ENCODE peak calls at places on chromosomes 13 and 19, in ten cellular contexts. E, W, Y, B, H, M, V, K, J and Q are unnamed samples.

GRCh38 chr13:93425411-93425810 is 198.8 kb downstream of the GPC6 start:
- DNase-seq in E (no peak), M (no peak), K (no peak), J (no peak), W (no peak), B (no peak), H (no peak), Y (no peak), V (no peak), Q (no peak)

GRCh38 chr13:109348514-109349340 is 437.7 kb downstream of the IRS2 start:
- DNase-seq in B (peak), E (no peak), H (peak), V (no peak), W (no peak), M (no peak), Y (no peak), J (peak), K (no peak), Q (no peak)

GRCh38 chr19:29705706-29706105 is 9.4 kb downstream of the C19orf12 start:
- DNase-seq in K (no peak), H (no peak), J (no peak), W (no peak), E (no peak), Y (no peak), B (no peak), V (no peak), M (no peak), Q (no peak)

GRCh38 chr13:111282425-111282824 is 38.0 kb upstream of the TEX29 start:
- DNase-seq in H (no peak), J (peak), M (no peak), V (no peak), K (no peak), B (no peak), Y (no peak), W (no peak), E (no peak), Q (no peak)

GRCh38 chr19:13476071-13476470 is 30.2 kb downstream of the CACNA1A start:
- DNase-seq in W (no peak), V (no peak), K (no peak), Y (no peak), J (no peak), B (no peak), H (no peak), E (no peak), M (no peak), Q (no peak)

GRCh38 chr19:2618611-2619010 is 83.9 kb downstream of the GNG7 start:
- DNase-seq in M (no peak), W (no peak), B (no peak), V (peak), E (peak), J (peak), K (peak), H (no peak), Y (no peak), Q (peak)

GRCh38 chr19:33628921-33629825 is 7.4 kb downstream of the CHST8 start:
- DNase-seq in Y (no peak), K (no peak), J (no peak), E (no peak), M (no peak), H (no peak), B (no peak), V (no peak), W (no peak), Q (no peak)

GRCh38 chr13:51682691-51683090 is 98.4 kb downstream of the WDFY2 start:
- DNase-seq in J (no peak), E (no peak), V (no peak), W (no peak), Y (no peak), K (no peak), M (no peak), B (peak), H (no peak), Q (no peak)

GRCh38 chr13:110812111-110812868 is 98.8 kb downstream of the ING1 start:
- DNase-seq in M (no peak), E (no peak), V (no peak), K (no peak), H (no peak), J (peak), Y (no peak), B (peak), W (no peak), Q (no peak)

GRCh38 chr13:103799028-103799427 is 732.8 kb upstream of the SLC10A2 start:
- DNase-seq in M (no peak), K (no peak), B (no peak), Y (no peak), V (no peak), W (no peak), H (no peak), E (no peak), J (peak), Q (peak)

GRCh38 chr19:10848208-10848843 is at the start of gene C19orf38:
- DNase-seq in E (no peak), W (no peak), B (no peak), K (no peak), Y (no peak), H (no peak), V (no peak), M (no peak), J (no peak), Q (no peak)

GRCh38 chr19:16626796-16627193 is 1.2 kb downstream of the MED26 start:
- DNase-seq in W (no peak), B (no peak), V (no peak), Y (no peak), J (no peak), M (no peak), E (no peak), H (no peak), K (no peak), Q (no peak)

GRCh38 chr19:30637926-30638325 is 265.7 kb downstream of the ZNF536 start:
- DNase-seq in B (no peak), K (no peak), W (no peak), E (no peak), V (no peak), M (no peak), Y (no peak), J (no peak), H (no peak), Q (no peak)

GRCh38 chr19:46373573-46374359 is 26.9 kb downstream of the PPP5C start:
- DNase-seq in Y (no peak), H (no peak), B (peak), J (peak), M (no peak), W (peak), V (peak), E (no peak), K (peak), Q (no peak)

GRCh38 chr13:101267656-101268055 is 148.7 kb downstream of the NALCN start:
- DNase-seq in J (peak), B (peak), V (no peak), E (peak), H (no peak), W (no peak), M (no peak), K (no peak), Y (no peak), Q (no peak)

GRCh38 chr13:24995225-24995804 is 100.6 kb upstream of the PABPC3 start:
- DNase-seq in W (no peak), K (peak), V (peak), B (peak), J (peak), M (no peak), H (peak), E (no peak), Y (peak), Q (peak)

GRCh38 chr13:79626924-79627323 is 146.0 kb downstream of the NDFIP2 start:
- DNase-seq in E (no peak), J (peak), W (no peak), M (no peak), Y (no peak), H (no peak), B (no peak), V (no peak), K (no peak), Q (no peak)

GRCh38 chr13:26348966-26349365 is 95.0 kb downstream of the CDK8 start:
- DNase-seq in M (no peak), Y (no peak), H (no peak), J (no peak), E (no peak), W (no peak), K (no peak), B (no peak), V (no peak), Q (no peak)

GRCh38 chr19:10334340-10335148 is 1.2 kb upstream of the RAVER1 start:
- DNase-seq in J (peak), E (no peak), W (peak), B (peak), M (peak), Y (peak), H (peak), V (peak), K (peak), Q (peak)

GRCh38 chr13:85603735-85604134 is 195.5 kb downstream of the SLITRK6 start:
- DNase-seq in M (no peak), B (no peak), J (no peak), K (no peak), Y (no peak), H (no peak), W (no peak), E (no peak), V (no peak), Q (no peak)

GRCh38 chr13:106233336-106233735 is 302.1 kb downstream of the EFNB2 start:
- DNase-seq in K (no peak), J (no peak), M (no peak), E (no peak), B (no peak), Y (no peak), H (no peak), V (no peak), W (no peak), Q (no peak)

GRCh38 chr19:44975444-44975843 is 20.3 kb downstream of the CLPTM1 start:
- DNase-seq in V (no peak), H (no peak), Y (no peak), E (no peak), K (no peak), M (no peak), B (no peak), J (no peak), W (no peak), Q (no peak)

GRCh38 chr19:48900477-48901452 is 653 bp downstream of the NUCB1 start:
- DNase-seq in V (no peak), B (peak), W (no peak), J (peak), K (no peak), E (no peak), M (no peak), H (no peak), Y (no peak), Q (no peak)

GRCh38 chr13:41344358-41344757 is 33.3 kb downstream of the NAA16 start:
- DNase-seq in B (no peak), Y (no peak), W (no peak), M (no peak), J (no peak), V (no peak), H (no peak), K (no peak), E (no peak), Q (no peak)

GRCh38 chr19:1672038-1672768 is 19.8 kb upstream of the TCF3 start:
- DNase-seq in W (peak), K (no peak), V (peak), M (no peak), J (peak), E (no peak), H (no peak), Y (no peak), B (peak), Q (peak)

GRCh38 chr19:53365899-53366493 is 491 bp downstream of the ZNF525 start:
- DNase-seq in K (no peak), Y (no peak), M (no peak), H (no peak), E (peak), V (peak), W (peak), J (peak), B (no peak), Q (no peak)

GRCh38 chr13:105168295-105168694 is 1367.2 kb downstream of the EFNB2 start:
- DNase-seq in J (no peak), M (no peak), V (no peak), E (no peak), B (no peak), H (no peak), W (no peak), Y (no peak), K (no peak), Q (no peak)

GRCh38 chr19:45446295-45446694 is 21.5 kb upstream of the FOSB start:
- DNase-seq in E (no peak), B (peak), M (no peak), Y (no peak), J (peak), W (no peak), V (no peak), H (no peak), K (no peak), Q (peak)

GRCh38 chr13:22062478-22063205 is 391.8 kb downstream of the FGF9 start:
- DNase-seq in Y (no peak), H (no peak), E (peak), W (no peak), B (peak), K (no peak), M (no peak), V (no peak), J (peak), Q (no peak)

GRCh38 chr19:898663-899062 is 5.4 kb downstream of the RNU6-9 start:
- DNase-seq in M (no peak), H (no peak), E (no peak), B (no peak), J (no peak), V (no peak), K (no peak), Y (no peak), W (no peak), Q (peak)

GRCh38 chr13:21637296-21637695 is 33.3 kb upstream of the MICU2 start:
- DNase-seq in M (no peak), J (peak), B (peak), W (no peak), E (no peak), V (peak), Y (no peak), H (no peak), K (peak), Q (no peak)

GRCh38 chr19:48713041-48713863 is 6.3 kb downstream of the MAMSTR start:
- DNase-seq in V (no peak), B (no peak), M (no peak), E (no peak), W (peak), J (peak), K (no peak), H (no peak), Y (no peak), Q (peak)

GRCh38 chr13:109451726-109452125 is 334.7 kb downstream of the IRS2 start:
- DNase-seq in M (no peak), B (no peak), J (no peak), K (no peak), Y (no peak), V (no peak), W (no peak), E (no peak), H (no peak), Q (no peak)

GRCh38 chr19:10769533-10770491 is 51.9 kb downstream of the DNM2 start:
- DNase-seq in V (peak), J (peak), E (no peak), B (peak), K (no peak), Y (no peak), W (peak), M (peak), H (no peak), Q (no peak)

GRCh38 chr19:19677579-19677978 is 8.9 kb downstream of the ZNF101 start:
- DNase-seq in B (no peak), Y (no peak), J (no peak), H (no peak), M (no peak), W (no peak), V (no peak), K (no peak), E (no peak), Q (no peak)

DNA sequence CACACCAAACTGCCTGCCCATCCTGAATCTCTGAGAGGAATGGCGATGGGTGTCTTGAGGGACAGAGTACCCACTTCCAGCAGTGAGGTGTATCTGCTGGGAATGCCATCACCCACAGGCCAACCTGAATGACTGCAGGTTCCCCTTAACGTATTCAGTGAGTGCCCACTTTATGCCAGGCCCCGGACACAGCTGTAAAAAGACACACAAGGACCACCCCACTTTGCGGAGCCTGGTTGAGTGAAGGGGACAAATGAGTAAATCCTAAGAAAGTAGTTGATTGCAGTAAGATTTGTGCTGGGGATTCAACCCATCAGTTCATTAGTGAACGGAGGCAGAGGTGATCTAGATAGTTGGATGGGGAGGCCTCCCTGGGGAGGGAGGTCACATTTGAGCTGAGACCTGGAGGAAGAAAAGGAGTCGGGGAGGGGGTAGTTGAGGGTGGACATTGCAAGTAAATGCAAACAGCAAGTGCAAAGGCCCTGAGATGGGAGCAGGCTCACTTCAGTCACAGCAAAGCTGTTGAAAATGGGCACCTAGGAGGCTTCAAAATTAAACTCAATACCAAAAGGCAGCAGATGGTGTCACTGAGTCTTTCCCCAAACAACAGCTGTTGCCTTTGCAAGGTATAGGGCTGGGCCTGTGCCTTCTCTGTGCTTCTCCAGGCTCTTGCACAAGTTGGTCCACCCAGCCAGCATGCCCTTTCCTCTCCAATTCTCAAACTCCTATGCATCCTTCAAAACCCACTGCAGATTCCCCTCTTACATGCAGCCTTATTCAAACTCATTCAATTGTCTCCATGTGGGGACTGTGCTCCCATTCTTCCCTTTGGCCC is 4.3 kb downstream of the GDF15 start:
- DNase-seq in M (no peak), B (peak), K (no peak), Y (no peak), W (no peak), J (no peak), V (no peak), H (no peak), E (no peak), Q (no peak)
- H3K4me3 ChIP-seq in M (no peak), B (peak), K (no peak), Y (no peak), W (no peak), J (no peak), V (no peak), H (no peak), E (no peak), Q (no peak)

DNA sequence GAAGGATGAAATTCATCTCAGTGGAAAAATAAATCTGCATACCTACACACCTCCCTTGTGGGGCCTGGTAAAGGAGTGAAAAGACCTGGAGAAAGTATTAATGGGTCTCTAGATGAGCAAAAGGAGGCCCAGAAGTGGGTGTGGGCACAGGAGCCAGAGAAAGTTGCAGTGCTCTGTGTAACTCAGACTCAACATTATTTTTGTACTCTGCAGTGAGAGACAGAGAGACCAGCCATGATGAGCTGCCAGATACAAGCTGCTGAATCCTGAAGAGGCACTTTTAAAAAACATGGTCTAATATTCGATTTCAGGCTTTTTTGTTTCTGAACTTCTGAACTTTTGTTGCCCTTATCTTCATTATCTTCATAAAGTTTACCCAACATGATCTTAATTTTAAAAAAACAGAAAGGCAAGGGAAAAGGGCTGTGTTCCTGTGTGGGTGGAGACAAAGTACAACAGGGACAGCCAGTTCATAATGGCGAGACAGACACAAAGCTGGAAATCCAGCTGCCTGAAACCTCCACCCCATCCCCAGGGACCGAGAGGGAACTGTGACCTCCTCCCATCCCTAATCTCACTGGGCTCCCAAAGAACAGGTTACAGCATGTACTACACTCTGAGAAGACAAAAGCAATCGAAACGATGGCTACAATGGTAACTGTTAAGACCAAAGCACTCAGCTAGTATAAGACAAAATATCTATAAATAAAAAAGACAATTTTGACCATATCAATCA is 77.2 kb downstream of the KLF12 start:
- DNase-seq in H (no peak), K (no peak), W (no peak), J (peak), E (no peak), Y (no peak), V (no peak), M (peak), B (peak), Q (no peak)
- H3K4me3 ChIP-seq in H (no peak), K (no peak), W (no peak), J (no peak), E (no peak), Y (no peak), V (no peak), M (no peak), B (peak), Q (no peak)

DNA sequence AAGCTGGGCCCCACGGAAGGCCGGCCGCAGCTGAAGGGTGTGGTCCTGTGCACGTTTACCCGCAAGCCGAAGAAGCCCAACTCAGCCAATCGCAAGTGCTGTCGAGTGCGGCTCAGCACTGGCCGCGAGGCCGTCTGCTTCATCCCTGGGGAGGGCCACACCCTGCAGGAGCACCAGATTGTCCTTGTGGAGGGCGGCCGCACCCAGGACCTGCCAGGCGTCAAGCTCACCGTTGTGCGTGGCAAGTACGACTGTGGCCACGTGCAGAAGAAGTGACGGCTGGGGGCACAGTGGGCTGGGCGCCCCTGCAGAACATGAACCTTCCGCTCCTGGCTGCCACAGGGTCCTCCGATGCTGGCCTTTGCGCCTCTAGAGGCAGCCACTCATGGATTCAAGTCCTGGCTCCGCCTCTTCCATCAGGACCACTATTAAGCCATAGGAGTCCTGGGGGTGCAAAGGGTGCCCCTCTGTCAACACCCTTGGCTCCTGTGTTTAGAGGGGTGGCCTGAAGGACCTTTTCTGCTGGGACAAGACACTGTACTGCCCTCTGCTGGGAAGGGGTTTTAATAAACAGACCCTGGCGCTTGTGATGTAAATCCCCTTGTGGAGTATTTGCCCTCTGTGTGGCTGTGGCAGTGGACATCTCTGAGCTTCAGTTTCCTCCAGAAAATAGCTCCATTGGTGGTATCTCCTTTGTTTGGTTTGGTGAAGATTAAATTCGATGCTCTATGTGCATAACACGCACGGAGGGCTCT is 1.9 kb downstream of the MRPS12 start:
- DNase-seq in B (peak), J (peak), K (no peak), Y (no peak), V (no peak), W (no peak), M (no peak), H (no peak), E (no peak), Q (peak)
- H3K4me3 ChIP-seq in B (no peak), J (no peak), K (peak), Y (no peak), V (no peak), W (no peak), M (no peak), H (peak), E (no peak), Q (no peak)

GRCh38 chr19:4597278-4597974 is 37.9 kb upstream of the SEMA6B start:
- DNase-seq in K (no peak), Y (no peak), H (no peak), J (no peak), B (no peak), W (no peak), M (no peak), V (no peak), E (no peak), Q (no peak)
- H3K4me3 ChIP-seq in K (no peak), Y (no peak), H (no peak), J (peak), B (no peak), W (no peak), M (peak), V (no peak), E (no peak), Q (no peak)